ENCODE peak calls at places on chromosomes 3 and 15, in six cellular contexts. H is gastrocnemius medialis; F is heart left ventricle; C is RWPE1; L is heart right ventricle; W is CD4-positive, alpha-beta T cell. R is an unnamed sample.

GRCh38 chr3:192079098-192079497 is 618.1 kb downstream of the PYDC2 start:
- DNase-seq in H (no peak), C (no peak), F (no peak), W (no peak), L (no peak), R (no peak)

GRCh38 chr15:89759835-89760234 is 8.8 kb upstream of the MESP1 start:
- DNase-seq in H (no peak), F (no peak), W (no peak), C (no peak), L (no peak), R (no peak)

GRCh38 chr15:60389261-60390077 is 8.3 kb downstream of the ANXA2 start:
- DNase-seq in L (no peak), H (no peak), W (no peak), C (no peak), F (no peak), R (no peak)

GRCh38 chr15:77667351-77667750 is 34.6 kb upstream of the LINGO1 start:
- DNase-seq in F (no peak), L (no peak), H (no peak), C (no peak), W (no peak), R (no peak)

GRCh38 chr3:171311784-171312183 is 148.4 kb downstream of the TNIK start:
- DNase-seq in F (no peak), H (no peak), L (no peak), C (no peak), W (no peak), R (peak)

GRCh38 chr15:47548189-47548588 is 169.1 kb upstream of the SEMA6D start:
- DNase-seq in C (no peak), H (no peak), F (no peak), W (no peak), L (no peak), R (no peak)

GRCh38 chr3:131193671-131194291 is 167.1 kb downstream of the NEK11 start:
- DNase-seq in H (no peak), F (no peak), C (no peak), W (no peak), L (no peak), R (no peak)

GRCh38 chr15:56366211-56366610 is 985 bp downstream of the TEX9 start:
- DNase-seq in H (no peak), C (peak), L (no peak), W (no peak), F (no peak), R (no peak)

GRCh38 chr3:155958676-155959075 is 88.2 kb downstream of the GMPS start:
- DNase-seq in W (no peak), F (no peak), L (no peak), C (no peak), H (no peak), R (no peak)

GRCh38 chr3:116663161-116663885 is 46.3 kb upstream of the TUSC7 start:
- DNase-seq in W (no peak), F (no peak), C (no peak), L (no peak), H (no peak), R (no peak)

GRCh38 chr3:30426319-30426993 is 179.9 kb upstream of the TGFBR2 start:
- DNase-seq in F (peak), W (no peak), H (peak), L (peak), C (no peak), R (no peak)

GRCh38 chr3:56467801-56468183 is 475 bp downstream of the ERC2 start:
- DNase-seq in W (no peak), L (no peak), F (no peak), C (no peak), H (no peak), R (no peak)

GRCh38 chr3:105827959-105828358 is 40.9 kb downstream of the CBLB start:
- DNase-seq in F (no peak), W (no peak), H (peak), L (no peak), C (peak), R (no peak)

GRCh38 chr3:134852132-134852531 is 57.1 kb downstream of the EPHB1 start:
- DNase-seq in H (no peak), L (no peak), F (no peak), W (no peak), C (no peak), R (peak)

GRCh38 chr3:58161435-58162398 is 49.1 kb downstream of the DNASE1L3 start:
- DNase-seq in W (no peak), F (peak), H (peak), L (no peak), C (peak), R (peak)

GRCh38 chr3:31358473-31359075 is 174.2 kb upstream of the STT3B start:
- DNase-seq in C (no peak), L (no peak), F (no peak), H (no peak), W (no peak), R (no peak)

GRCh38 chr3:15332405-15333098 is at the start of gene SH3BP5:
- DNase-seq in L (peak), W (peak), F (peak), H (peak), C (peak), R (peak)

GRCh38 chr3:189688296-189688695 is 57.1 kb downstream of the TP63 start:
- DNase-seq in C (no peak), L (no peak), F (no peak), W (no peak), H (no peak), R (no peak)

GRCh38 chr3:52532838-52533622 is 627 bp downstream of the NT5DC2 start:
- DNase-seq in C (peak), H (peak), W (no peak), F (peak), L (peak), R (peak)

GRCh38 chr3:143824675-143825074 is 23.6 kb downstream of the SLC9A9 start:
- DNase-seq in L (no peak), W (no peak), F (no peak), C (no peak), H (no peak), R (no peak)

GRCh38 chr15:64180235-64180824 is 17.5 kb upstream of the PPIB start:
- DNase-seq in F (no peak), H (no peak), W (no peak), L (no peak), C (no peak), R (no peak)

GRCh38 chr3:97764186-97765055 is at the start of gene ARL6:
- DNase-seq in C (peak), L (peak), F (peak), W (peak), H (peak), R (peak)

GRCh38 chr3:33636125-33636855 is 81.8 kb downstream of the CLASP2 start:
- DNase-seq in L (no peak), H (no peak), W (no peak), C (peak), F (no peak), R (no peak)

GRCh38 chr3:30702521-30703404 is 96.4 kb downstream of the TGFBR2 start:
- DNase-seq in W (no peak), F (no peak), L (no peak), H (no peak), C (no peak), R (no peak)

GRCh38 chr3:156816091-156816793 is 9.9 kb upstream of the LEKR1 start:
- DNase-seq in W (peak), H (peak), C (no peak), F (peak), L (peak), R (peak)

GRCh38 chr3:143187132-143187531 is 67.6 kb downstream of the CHST2 start:
- DNase-seq in H (no peak), L (no peak), W (no peak), C (no peak), F (no peak), R (no peak)

GRCh38 chr15:67174864-67175573 is 79.4 kb downstream of the AAGAB start:
- DNase-seq in H (peak), F (no peak), W (no peak), L (no peak), C (peak), R (no peak)

GRCh38 chr3:105746226-105746996 is 122.4 kb downstream of the CBLB start:
- DNase-seq in H (no peak), C (no peak), L (no peak), F (no peak), W (no peak), R (no peak)

GRCh38 chr15:68578175-68578959 is 426 bp upstream of the CORO2B start:
- DNase-seq in C (peak), H (peak), F (peak), W (no peak), L (peak), R (peak)

GRCh38 chr3:61583890-61584289 is 22.5 kb downstream of the PTPRG start:
- DNase-seq in W (no peak), F (no peak), L (no peak), C (no peak), H (no peak), R (no peak)

DNA sequence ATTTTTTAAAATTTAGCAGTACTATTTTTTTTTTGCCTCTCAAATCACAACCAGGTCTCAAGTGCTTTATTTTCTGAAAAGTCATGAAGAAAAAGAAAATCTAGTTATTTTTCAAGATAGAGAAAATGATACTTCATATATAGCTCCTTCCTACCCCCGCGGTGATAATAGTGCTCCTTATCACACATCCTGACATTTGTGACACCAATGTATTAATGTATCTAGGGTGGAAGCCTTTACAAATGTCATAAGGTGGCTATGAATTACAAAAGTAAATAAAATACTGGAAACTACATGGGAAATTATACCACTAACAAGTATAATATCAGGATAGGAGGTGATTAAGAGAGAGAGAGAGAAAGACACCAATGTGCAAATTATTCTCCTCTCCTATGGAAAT is 582.2 kb downstream of the UNC13C start:
- DNase-seq in H (no peak), W (no peak), C (no peak), F (no peak), L (no peak), R (no peak)
- TF ChIP-seq CTCF in H (no peak), W (no peak), C (no peak), F (no peak), L (no peak), R (no peak)

DNA sequence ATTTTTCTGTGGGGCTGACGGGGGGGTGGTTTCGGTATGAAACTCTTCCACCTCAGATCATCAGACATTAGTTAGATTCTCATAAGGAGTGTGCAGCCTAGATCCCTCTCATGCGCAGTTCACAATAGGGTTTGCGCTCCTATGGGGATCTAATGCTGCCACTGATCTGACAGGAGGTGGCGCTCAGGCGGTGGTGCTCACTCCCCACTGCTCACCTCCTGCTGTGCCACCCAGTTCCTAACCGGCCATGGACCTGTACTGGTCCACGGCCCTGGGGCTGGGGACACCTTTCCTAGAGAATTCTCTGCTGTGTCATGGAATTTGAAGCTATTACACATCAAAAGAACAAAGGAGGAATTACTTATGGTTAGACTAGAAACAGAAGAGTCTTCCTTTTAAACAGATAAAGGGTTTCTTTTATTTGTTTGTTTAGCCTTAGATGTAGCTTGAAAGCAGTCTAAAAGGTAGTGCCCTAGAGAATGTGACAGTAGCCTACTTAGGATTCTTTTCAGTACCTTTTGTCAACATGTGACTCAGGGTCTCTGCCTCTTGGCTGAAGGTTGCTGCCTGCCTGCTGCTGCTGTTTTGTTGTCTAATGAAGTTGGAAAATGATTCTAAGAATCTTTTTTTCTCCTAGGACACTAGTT is 50.2 kb downstream of the PAK2 start:
- DNase-seq in H (no peak), W (no peak), L (no peak), C (no peak), F (no peak), R (no peak)
- H3K27ac ChIP-seq in H (no peak), W (no peak), L (no peak), C (peak), F (no peak), R (peak)

GRCh38 chr3:8759038-8759755 is 10.2 kb downstream of the OXTR start:
- DNase-seq in W (no peak), H (no peak), C (no peak), L (no peak), F (no peak), R (no peak)

GRCh38 chr3:8755564-8756237 is 13.7 kb downstream of the OXTR start:
- DNase-seq in F (no peak), C (no peak), L (no peak), H (no peak), W (no peak), R (peak)

GRCh38 chr3:8760091-8760490 is 9.3 kb downstream of the OXTR start:
- DNase-seq in W (no peak), H (no peak), L (no peak), C (no peak), F (no peak), R (no peak)

GRCh38 chr3:8756671-8757070 is 12.7 kb downstream of the OXTR start:
- DNase-seq in L (no peak), C (no peak), H (no peak), W (no peak), F (no peak), R (no peak)

DNA sequence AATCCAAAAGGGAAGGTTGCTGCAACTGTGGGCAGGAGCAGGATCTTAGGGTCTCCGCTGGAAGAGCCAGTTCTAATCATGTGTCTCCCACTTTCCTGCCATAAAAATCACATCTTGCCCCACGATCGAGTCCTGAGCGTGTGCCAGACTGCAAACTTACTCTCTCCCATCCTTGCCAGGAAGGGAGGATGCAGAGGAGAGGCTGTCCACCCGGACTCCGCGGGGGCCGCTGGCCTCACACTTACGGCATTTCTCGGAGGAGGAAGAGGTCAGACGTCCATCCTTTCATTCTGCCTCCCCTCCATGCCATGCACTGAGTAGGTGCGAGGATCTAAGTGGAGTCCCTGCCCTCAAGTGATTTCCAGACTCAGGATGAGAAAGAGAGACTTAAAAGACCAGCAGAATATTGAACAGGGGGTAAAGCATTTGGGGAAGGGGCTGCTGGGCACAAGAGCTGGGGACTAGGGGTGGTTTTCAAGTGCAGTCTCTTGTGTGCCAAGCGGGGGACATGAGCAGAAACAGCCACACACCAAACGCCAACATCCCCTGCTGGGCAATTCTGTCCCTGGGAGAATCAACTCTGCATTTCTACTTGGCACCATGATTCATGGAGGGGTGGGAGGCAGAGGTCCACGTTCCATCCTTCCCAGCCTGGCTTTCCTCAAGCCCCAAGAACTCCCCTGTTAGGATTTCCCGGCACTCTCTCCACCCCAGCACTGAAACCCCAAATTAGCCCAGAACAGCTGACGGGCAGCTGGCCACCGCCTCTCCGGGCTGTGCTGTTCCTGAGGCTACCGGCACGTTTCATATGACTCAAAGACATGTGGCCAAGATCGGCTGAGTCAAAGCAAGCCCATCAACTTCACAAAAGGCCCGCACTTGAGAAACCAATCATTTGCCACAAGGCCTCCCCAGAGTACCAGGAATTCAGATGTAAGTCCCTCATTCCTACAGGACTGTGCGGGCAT is 11.6 kb downstream of the OXTR start:
- DNase-seq in H (peak), C (peak), F (no peak), W (no peak), L (no peak), R (peak)
- TF ChIP-seq CTCF in H (no peak), C (no peak), F (no peak), W (no peak), L (no peak), R (no peak)

GRCh38 chr3:150254199-150254786 is 153.8 kb upstream of the TSC22D2 start:
- DNase-seq in H (peak), C (no peak), L (no peak), F (no peak), W (no peak), R (no peak)
- H3K27ac ChIP-seq in H (peak), C (no peak), L (peak), F (peak), W (no peak), R (no peak)

DNA sequence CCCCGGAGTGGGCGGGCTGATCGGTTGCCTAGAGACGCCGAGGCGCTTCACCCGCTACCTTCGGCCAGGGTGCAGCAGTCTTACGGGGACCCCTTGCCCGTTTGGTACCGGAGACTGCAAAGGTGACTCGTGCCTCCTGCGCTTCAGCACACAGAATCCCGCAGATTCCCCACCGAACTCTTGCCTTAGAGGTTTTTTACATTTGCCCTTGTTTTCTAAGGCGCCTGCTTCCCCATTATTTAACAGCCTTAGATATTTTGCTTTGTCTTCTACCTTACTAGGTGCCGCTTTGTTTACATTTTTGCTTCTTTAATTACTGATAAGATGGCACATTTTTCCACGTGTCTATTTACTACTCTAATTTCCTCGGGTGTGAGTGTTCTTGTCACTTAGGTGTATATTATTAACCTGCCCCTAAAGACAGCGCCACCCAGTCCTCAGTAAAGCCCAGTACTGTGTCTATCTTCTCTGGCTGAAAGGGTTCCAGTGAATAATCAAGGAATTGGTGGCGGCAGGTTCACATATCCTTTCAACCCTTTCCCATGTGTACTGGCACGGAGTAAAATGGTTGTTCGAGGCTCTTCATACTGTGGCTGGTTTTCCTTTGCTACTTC is 563 bp upstream of the CEP152 start:
- DNase-seq in F (no peak), L (no peak), W (no peak), H (no peak), C (no peak), R (no peak)
- TF ChIP-seq CTCF in F (no peak), L (no peak), W (no peak), H (no peak), C (peak), R (no peak)

DNA sequence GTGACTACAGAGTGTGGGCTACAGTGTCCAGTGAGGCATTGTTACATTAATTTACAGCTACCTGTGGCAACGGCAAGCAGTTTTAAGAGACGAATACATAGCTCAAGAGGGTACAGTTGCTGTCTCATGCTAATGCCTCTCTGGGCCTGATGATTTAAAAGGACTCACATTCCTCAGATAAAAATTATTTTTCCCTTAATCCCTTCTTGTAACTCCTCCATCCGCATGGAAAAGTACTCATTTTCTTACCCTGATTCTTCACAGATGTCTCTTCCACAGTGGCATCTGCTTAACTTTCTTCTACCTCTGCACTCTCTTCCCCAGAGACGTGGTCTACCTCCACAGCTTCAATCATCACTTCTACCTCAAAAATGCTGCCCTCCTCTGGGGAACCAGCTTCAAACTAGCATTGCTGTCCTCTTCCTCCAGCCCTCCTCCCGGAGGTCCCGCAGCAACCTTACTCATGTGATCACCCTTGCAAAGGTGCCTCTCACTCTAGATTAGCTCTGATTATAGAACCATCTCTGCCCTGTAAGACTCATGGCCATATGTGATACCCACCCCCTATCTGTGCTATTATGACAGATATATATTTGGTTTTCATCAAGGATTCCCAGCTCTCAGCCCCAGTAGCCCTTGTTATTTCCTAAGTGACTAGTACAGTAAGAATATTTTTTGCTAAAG is 21.4 kb upstream of the ABHD17C start:
- DNase-seq in L (no peak), F (no peak), C (no peak), W (no peak), H (no peak), R (no peak)
- H3K27ac ChIP-seq in L (no peak), F (no peak), C (no peak), W (no peak), H (no peak), R (no peak)

GRCh38 chr3:182668541-182668940 is 124.8 kb upstream of the ATP11B start:
- DNase-seq in H (no peak), F (no peak), L (no peak), W (no peak), C (peak), R (no peak)

GRCh38 chr3:182668974-182669373 is 124.3 kb upstream of the ATP11B start:
- DNase-seq in C (peak), L (no peak), W (no peak), F (no peak), H (no peak), R (no peak)

GRCh38 chr3:182673336-182673735 is 120.0 kb upstream of the ATP11B start:
- DNase-seq in H (no peak), L (no peak), F (no peak), C (no peak), W (no peak), R (no peak)

DNA sequence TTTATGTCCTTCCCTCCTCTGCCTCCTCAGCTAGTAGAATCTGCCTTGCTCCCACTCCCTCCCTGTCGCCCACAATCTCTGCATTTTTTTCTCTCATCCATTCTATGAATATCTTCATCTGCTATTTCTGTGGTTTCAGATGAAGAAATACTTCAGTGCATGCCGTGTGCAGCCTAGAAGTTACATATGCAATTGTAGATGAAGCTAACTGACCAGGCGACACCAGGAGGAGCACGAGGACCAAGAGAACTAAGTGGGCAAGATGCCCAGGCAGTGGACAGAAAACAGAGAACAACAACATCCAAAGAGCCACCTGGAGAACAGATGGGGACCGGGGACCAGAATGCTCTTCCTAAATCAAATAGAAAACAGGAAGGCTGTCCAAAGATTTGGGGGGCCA is 121.4 kb upstream of the ATP11B start:
- DNase-seq in L (no peak), H (no peak), C (no peak), F (no peak), W (no peak), R (no peak)
- TF ChIP-seq CTCF in L (no peak), H (no peak), C (no peak), F (no peak), W (no peak), R (no peak)

R was measured in upper lobe of left lung.